ENCODE peak calls at places on chromosomes 4 and X, in four cellular contexts. P, V, O and G are unnamed samples. For H3K4me1, the result is how much of the 10 kb centered on the place peaks cover.

GRCh38 chr4:164955107-164955805 is 22.2 kb downstream of the TRIM61 start:
- DNase-seq in P (no peak), O (no peak), V (no peak), G (no peak)

GRCh38 chr4:57037982-57038604 is 59.4 kb downstream of the POLR2B start:
- DNase-seq in O (peak), V (peak), P (peak), G (peak)

GRCh38 chr4:4524364-4524763 is 17.5 kb downstream of the STX18 start:
- DNase-seq in V (peak), P (peak), O (no peak), G (no peak)

GRCh38 chr4:112633477-112634235 is 3.1 kb downstream of the ZGRF1 start:
- DNase-seq in P (no peak), V (no peak), O (no peak), G (peak)

GRCh38 chr4:171524913-171525312 is 288.3 kb upstream of the GALNTL6 start:
- DNase-seq in P (no peak), V (no peak), O (no peak), G (no peak)

GRCh38 chr4:80361329-80361900 is 25.9 kb downstream of the CFAP299 start:
- DNase-seq in O (no peak), V (no peak), P (no peak), G (no peak)

GRCh38 chr4:114495471-114495928 is 103.1 kb upstream of the UGT8 start:
- DNase-seq in V (no peak), O (no peak), P (peak), G (no peak)

GRCh38 chr4:118927976-118928375 is 39.3 kb downstream of the SYNPO2 start:
- DNase-seq in P (no peak), V (no peak), O (no peak), G (no peak)

GRCh38 chr4:93394488-93395185 is 433.9 kb upstream of the ATOH1 start:
- DNase-seq in O (no peak), V (no peak), P (no peak), G (no peak)

GRCh38 chr4:184668511-184669114 is 19.1 kb downstream of the PRIMPOL start:
- DNase-seq in V (no peak), P (no peak), O (no peak), G (no peak)

GRCh38 chr4:92328095-92328494 is 24.3 kb downstream of the GRID2 start:
- DNase-seq in V (no peak), O (no peak), P (no peak), G (no peak)

GRCh38 chr4:8200302-8200975 is 1.3 kb downstream of the SH3TC1 start:
- DNase-seq in O (no peak), P (no peak), V (no peak), G (no peak)

GRCh38 chrX:14916017-14916674 is 42.9 kb downstream of the MOSPD2 start:
- DNase-seq in P (no peak), O (no peak), V (no peak), G (no peak)

GRCh38 chr4:75004755-75005668 is 72.1 kb downstream of the PARM1 start:
- DNase-seq in V (no peak), O (no peak), P (no peak), G (no peak)

GRCh38 chrX:2500091-2500680 is 590 bp downstream of the DHRSX start:
- DNase-seq in V (no peak), P (peak), O (peak), G (peak)

GRCh38 chrX:23779025-23779424 is 3.9 kb upstream of the SAT1 start:
- DNase-seq in O (no peak), V (no peak), P (no peak), G (no peak)

GRCh38 chr4:84565951-84566350 is 17.0 kb upstream of the CDS1 start:
- DNase-seq in O (no peak), V (no peak), P (peak), G (no peak)

GRCh38 chr4:111630705-111631104 is 514.5 kb upstream of the FAM241A start:
- DNase-seq in V (no peak), O (no peak), P (no peak), G (no peak)

GRCh38 chrX:134936542-134936941 is 54.2 kb upstream of the SMIM10 start:
- DNase-seq in O (no peak), P (no peak), V (no peak), G (no peak)

GRCh38 chr4:1635452-1635851 is 48.7 kb downstream of the FAM53A start:
- DNase-seq in O (no peak), P (no peak), V (no peak), G (no peak)

GRCh38 chr4:158094413-158095110 is 78.3 kb downstream of the GASK1B start:
- DNase-seq in V (no peak), O (no peak), P (peak), G (no peak)

GRCh38 chr4:3201718-3202702 is 46.9 kb upstream of the MSANTD1 start:
- DNase-seq in P (peak), O (no peak), V (peak), G (no peak)

GRCh38 chr4:126766266-126766665 is 866.5 kb upstream of the INTU start:
- DNase-seq in O (peak), V (no peak), P (no peak), G (no peak)

GRCh38 chr4:4379540-4380087 is 7.3 kb upstream of the NSG1 start:
- DNase-seq in V (no peak), P (no peak), O (peak), G (no peak)

GRCh38 chr4:15636818-15637217 is 18.3 kb downstream of the FBXL5 start:
- DNase-seq in V (no peak), P (no peak), O (no peak), G (no peak)

GRCh38 chr4:52173470-52174055 is 122.5 kb downstream of the SPATA18 start:
- DNase-seq in O (peak), V (no peak), P (no peak), G (peak)

DNA sequence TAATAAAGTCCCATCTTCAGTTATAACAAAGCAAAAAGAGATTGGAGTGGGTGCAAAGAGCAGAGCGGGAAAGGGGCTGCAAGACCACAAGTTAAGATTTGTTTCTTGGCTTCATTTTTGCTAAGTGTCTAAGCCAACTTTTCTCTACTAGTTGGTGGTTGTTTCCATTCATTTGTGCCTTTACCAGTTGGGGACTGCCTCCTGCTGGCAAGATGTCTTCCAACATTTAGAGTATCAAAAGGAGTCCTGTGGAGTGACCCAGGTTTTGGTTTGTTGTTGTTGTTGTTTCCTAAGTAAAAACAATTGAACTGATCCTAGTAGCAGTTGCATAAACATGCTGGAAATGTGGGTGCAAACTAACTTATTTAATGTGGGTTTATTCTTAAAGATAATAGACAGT is 121.1 kb downstream of the SPATA18 start:
- DNase-seq in P (no peak), V (no peak), O (no peak), G (no peak)
- H3K4me1 ChIP-seq in P (under half), V (under half), O (under half), G (under half)

DNA sequence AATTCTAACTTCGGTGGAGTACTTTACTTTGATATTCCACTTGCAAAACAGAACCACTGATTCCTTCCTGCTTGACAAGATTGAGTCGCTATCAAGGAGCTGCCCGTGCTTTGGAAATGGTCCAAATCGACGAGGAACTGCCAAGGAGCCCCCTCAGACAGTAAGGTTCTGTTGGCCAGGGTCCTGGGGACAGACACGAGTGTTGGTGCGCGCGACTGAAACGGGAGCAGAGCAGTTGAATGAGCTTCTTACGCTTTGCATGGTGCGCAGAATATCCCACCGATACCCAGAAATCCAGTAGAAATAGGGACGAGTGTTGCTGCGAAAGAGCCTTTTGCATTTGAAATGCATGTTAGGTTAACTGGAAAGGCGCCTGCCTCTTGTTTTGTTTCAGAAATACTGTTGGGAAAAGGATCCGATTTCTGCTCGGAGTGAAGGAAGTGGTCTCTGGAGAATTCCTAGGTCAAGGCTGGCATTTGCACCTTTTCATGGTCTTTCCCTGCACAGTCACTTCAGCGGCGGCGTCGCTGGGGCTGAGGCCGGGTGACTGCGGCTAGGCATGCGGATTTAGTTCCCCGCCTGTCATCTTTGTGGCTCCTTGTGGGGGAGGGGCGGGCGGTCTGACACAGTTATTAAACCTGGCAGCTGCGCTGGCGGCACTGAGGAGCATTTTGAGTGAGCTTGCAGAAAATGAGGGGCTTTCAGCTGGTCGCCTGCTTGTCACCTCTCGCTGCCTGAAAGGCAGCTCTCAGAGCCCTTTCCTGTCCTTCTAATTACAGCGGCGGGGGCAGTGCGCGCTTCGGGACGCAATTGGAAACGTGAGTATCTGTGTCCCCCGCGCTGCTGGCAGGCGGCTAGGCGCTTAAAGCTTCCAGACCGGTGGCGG is 51.5 kb upstream of the TRIM2 start:
- DNase-seq in V (peak), P (peak), O (no peak), G (peak)
- H3K4me1 ChIP-seq in V (under half), P (under half), O (under half), G (under half)

DNA sequence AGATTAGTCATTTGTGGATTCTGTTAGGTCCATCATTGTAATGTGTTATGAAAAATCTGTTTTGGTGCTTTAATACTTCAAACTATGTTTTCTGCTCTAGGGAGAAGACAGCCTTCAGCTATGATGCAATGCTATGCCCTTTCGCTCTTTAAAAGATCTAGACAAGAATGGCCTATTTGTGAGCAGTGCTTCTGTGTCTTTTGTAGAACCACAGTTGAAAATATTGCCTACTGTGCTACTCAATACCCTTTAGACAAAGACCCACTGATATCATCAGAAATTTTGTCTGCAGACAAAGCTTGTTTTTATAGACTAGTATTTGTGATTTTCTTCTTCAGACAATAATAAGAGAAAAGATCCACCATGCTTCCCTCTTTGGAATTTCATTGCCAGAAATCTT is 44.6 kb upstream of the SLITRK2 start:
- DNase-seq in O (no peak), P (no peak), V (no peak), G (no peak)
- H3K4me1 ChIP-seq in O (under half), P (under half), V (under half), G (under half)

DNA sequence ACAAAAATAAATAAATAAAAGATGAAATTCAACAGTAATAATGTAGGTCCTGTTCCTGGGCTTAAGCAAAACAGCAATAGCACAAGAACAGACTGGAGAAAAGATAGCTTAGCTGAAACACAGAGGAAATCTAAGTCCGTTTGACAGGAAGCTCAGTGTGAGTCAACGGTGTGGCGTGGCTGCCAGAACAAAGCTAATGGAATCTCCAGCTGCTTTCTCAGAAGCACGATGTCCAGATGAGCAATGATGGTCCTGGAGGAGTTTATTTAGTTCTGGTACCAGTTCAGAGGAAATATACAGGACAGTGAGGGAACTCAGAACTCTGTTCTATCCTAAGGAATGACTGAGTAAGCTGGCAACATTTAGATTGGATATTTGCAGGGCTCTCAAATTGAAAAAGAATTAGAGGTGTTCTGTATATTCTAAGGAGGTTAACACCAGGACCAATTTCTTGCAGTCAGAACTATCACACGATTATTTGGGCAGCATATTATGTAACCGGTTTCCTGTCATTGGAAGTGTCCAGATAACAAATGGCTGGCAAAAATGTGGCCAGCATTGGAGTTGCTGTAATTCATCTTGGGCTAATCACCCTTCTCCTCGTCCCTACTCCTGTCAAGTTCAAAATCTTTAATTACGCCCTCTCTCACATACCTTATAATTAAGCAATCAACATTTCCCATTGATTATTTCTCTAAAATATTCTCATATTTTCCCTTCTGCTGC is 12.7 kb downstream of the GAB3 start:
- DNase-seq in O (no peak), V (peak), P (no peak), G (no peak)
- H3K4me1 ChIP-seq in O (under half), V (half or more), P (under half), G (under half)